ENCODE peak calls at places on chromosomes 3 and 15, in five cellular contexts. W is AG20443; G is ecto neural progenitor cell; C is activated naive CD4-positive, alpha-beta T cell treated with anti-CD3 and anti-CD28 coated beads for 36 hours; P is natural killer cell. X is an unnamed sample.

GRCh38 chr15:64686130-64686735 is 89.2 kb downstream of the RBPMS2 start:
- DNase-seq in W (peak; percentile 61), G (no peak), C (peak; percentile 50), P (no peak), X (peak; percentile 39)

GRCh38 chr3:185149591-185149990 is 3.3 kb downstream of the C3orf70 start:
- DNase-seq in W (no peak), G (no peak), C (no peak), P (no peak), X (no peak)

GRCh38 chr15:63764124-63764827 is 69.5 kb downstream of the HERC1 start:
- DNase-seq in W (no peak), G (no peak), C (no peak), P (no peak), X (no peak)

GRCh38 chr3:194206375-194206774 is 70.4 kb downstream of the HES1 start:
- DNase-seq in W (peak; percentile 38), G (no peak), C (peak; percentile 28), P (no peak), X (no peak)

GRCh38 chr3:149736180-149737100 is 15.8 kb downstream of the COMMD2 start:
- DNase-seq in W (peak; percentile 36), G (no peak), C (no peak), P (no peak), X (no peak)

GRCh38 chr15:39748276-39748675 is 34.4 kb downstream of the FSIP1 start:
- DNase-seq in W (no peak), G (no peak), C (no peak), P (no peak), X (no peak)

GRCh38 chr15:52338891-52339290 is 43.3 kb upstream of the MYO5C start:
- DNase-seq in W (no peak), G (no peak), C (no peak), P (no peak), X (no peak)

GRCh38 chr3:165464736-165465135 is 268.6 kb upstream of the SLITRK3 start:
- DNase-seq in W (no peak), G (no peak), C (no peak), P (no peak), X (no peak)

GRCh38 chr15:68644088-68644904 is 65.5 kb downstream of the CORO2B start:
- DNase-seq in W (peak; percentile 74), G (no peak), C (no peak), P (no peak), X (no peak)

GRCh38 chr3:170056710-170057454 is 19.1 kb downstream of the GPR160 start:
- DNase-seq in W (no peak), G (no peak), C (peak; percentile 47), P (no peak), X (no peak)

GRCh38 chr3:86990734-86991481 is at the start of gene VGLL3:
- DNase-seq in W (peak; percentile 88), G (peak; percentile 88), C (peak; percentile 5), P (no peak), X (peak; percentile 24)

GRCh38 chr15:70375006-70375409 is 277.3 kb upstream of the TLE3 start:
- DNase-seq in W (no peak), G (peak; percentile 43), C (no peak), P (no peak), X (no peak)

GRCh38 chr3:179430277-179430870 is 20.9 kb downstream of the GNB4 start:
- DNase-seq in W (no peak), G (no peak), C (no peak), P (no peak), X (no peak)

GRCh38 chr15:84961114-84961452 is 20.6 kb upstream of the PDE8A start:
- DNase-seq in W (no peak), G (no peak), C (no peak), P (no peak), X (no peak)

GRCh38 chr15:36571301-36571700 is 8.1 kb upstream of the CDIN1 start:
- DNase-seq in W (peak; percentile 20), G (no peak), C (no peak), P (no peak), X (no peak)

GRCh38 chr3:133935843-133936825 is 40.5 kb upstream of the RAB6B start:
- DNase-seq in W (no peak), G (no peak), C (no peak), P (no peak), X (no peak)

GRCh38 chr3:159922861-159923312 is 65.7 kb upstream of the IL12A start:
- DNase-seq in W (no peak), G (no peak), C (no peak), P (no peak), X (no peak)

GRCh38 chr3:127846576-127846975 is 24.3 kb upstream of the MGLL start:
- DNase-seq in W (no peak), G (no peak), C (no peak), P (no peak), X (no peak)

GRCh38 chr15:62301993-62302665 is 137.0 kb upstream of the C2CD4B start:
- DNase-seq in W (peak; percentile 35), G (no peak), C (no peak), P (no peak), X (no peak)

GRCh38 chr15:64894395-64895056 is 17.2 kb upstream of the ANKDD1A start:
- DNase-seq in W (no peak), G (no peak), C (peak; percentile 82), P (peak; percentile 42), X (no peak)

GRCh38 chr3:135106445-135106844 is 311.4 kb downstream of the EPHB1 start:
- DNase-seq in W (peak; percentile 64), G (peak; percentile 60), C (peak; percentile 22), P (no peak), X (peak; percentile 40)

GRCh38 chr15:76310470-76311070 is 699 bp downstream of the ETFA start:
- DNase-seq in W (peak; percentile 44), G (no peak), C (peak; percentile 16), P (peak; percentile 23), X (no peak)